ENCODE peak calls at places on chromosome 1, in four cellular contexts. I is fibroblast of lung, J is neuronal stem cell, C is adrenal gland. G is an unnamed sample. For H3K9me3 and H3K4me1, the result is how much of the 10 kb centered on the place peaks cover.

GRCh38 chr1:70318191-70318590 is 36.3 kb downstream of the ANKRD13C start:
- DNase-seq in J (no peak), C (no peak), I (no peak), G (no peak)

GRCh38 chr1:81430955-81431646 is 369.6 kb upstream of the ADGRL2 start:
- DNase-seq in J (no peak), C (no peak), I (peak), G (peak)

GRCh38 chr1:25095635-25096200 is 136.6 kb downstream of the SYF2 start:
- DNase-seq in J (no peak), C (no peak), I (peak), G (no peak)

GRCh38 chr1:231973840-231974239 is 347.2 kb downstream of the DISC1 start:
- DNase-seq in I (peak), J (no peak), C (no peak), G (no peak)

GRCh38 chr1:61639218-61639617 is 85.7 kb downstream of the TM2D1 start:
- DNase-seq in C (no peak), I (no peak), J (no peak), G (peak)

GRCh38 chr1:97433520-97434175 is 487.2 kb downstream of the DPYD start:
- DNase-seq in J (no peak), C (no peak), I (peak), G (no peak)

GRCh38 chr1:171220551-171221175 is 27.6 kb upstream of the FMO1 start:
- DNase-seq in C (no peak), I (peak), J (peak), G (peak)

GRCh38 chr1:69523032-69523431 is 44.7 kb upstream of the LRRC7 start:
- DNase-seq in C (no peak), I (peak), J (no peak), G (no peak)

GRCh38 chr1:206784471-206784903 is 12.2 kb upstream of the IL10 start:
- DNase-seq in J (no peak), I (no peak), C (no peak), G (no peak)

GRCh38 chr1:183550915-183551314 is 39.3 kb downstream of the NCF2 start:
- DNase-seq in C (no peak), I (no peak), J (no peak), G (no peak)

GRCh38 chr1:199725002-199725401 is 302.5 kb upstream of the NR5A2 start:
- DNase-seq in J (no peak), I (no peak), C (no peak), G (no peak)

GRCh38 chr1:26278835-26279597 is 870 bp upstream of the SH3BGRL3 start:
- DNase-seq in J (no peak), I (peak), C (no peak), G (no peak)

GRCh38 chr1:237386362-237387143 is 344.6 kb downstream of the RYR2 start:
- DNase-seq in I (peak), J (peak), C (no peak), G (no peak)

GRCh38 chr1:26375081-26375480 is 2.5 kb upstream of the ZNF683 start:
- DNase-seq in J (no peak), C (no peak), I (peak), G (no peak)

GRCh38 chr1:89489037-89489729 is 35.4 kb upstream of the LRRC8B start:
- DNase-seq in C (peak), I (peak), J (no peak), G (no peak)

GRCh38 chr1:106608836-106609235 is 447.6 kb upstream of the PRMT6 start:
- DNase-seq in I (peak), C (no peak), J (no peak), G (no peak)

GRCh38 chr1:37498872-37499617 is 15.5 kb downstream of the MEAF6 start:
- DNase-seq in I (peak), C (peak), J (no peak), G (no peak)

GRCh38 chr1:39034114-39034654 is 8.0 kb downstream of the NDUFS5 start:
- DNase-seq in I (no peak), C (no peak), J (no peak), G (no peak)

GRCh38 chr1:161182214-161182613 is 4.9 kb upstream of the B4GALT3 start:
- DNase-seq in C (no peak), I (peak), J (no peak), G (no peak)

GRCh38 chr1:208169081-208169879 is 74.9 kb downstream of the PLXNA2 start:
- DNase-seq in J (no peak), I (no peak), C (no peak), G (no peak)

DNA sequence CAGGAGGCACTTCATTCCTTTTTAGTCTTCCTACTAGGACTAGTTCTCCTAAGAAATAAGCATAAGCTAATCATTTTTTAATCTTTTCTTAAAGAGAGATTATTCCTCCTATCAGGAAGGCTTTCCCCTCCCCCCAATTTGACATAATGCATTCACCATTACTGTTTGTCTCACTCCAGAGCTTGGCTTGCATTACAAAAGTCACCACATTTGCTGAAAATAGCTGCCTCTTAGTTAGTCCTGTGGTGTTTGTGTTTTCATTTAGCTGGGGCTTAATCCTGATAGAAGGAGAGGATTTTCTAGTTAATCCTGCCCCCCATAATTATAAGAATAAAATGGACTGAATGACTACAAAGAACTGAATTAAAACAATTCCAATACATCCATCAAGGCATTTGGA is 307.1 kb upstream of the RRP15 start:
- DNase-seq in I (no peak), J (no peak), C (no peak), G (peak)
- H3K9me3 ChIP-seq in I (under half), J (under half), C (under half), G (under half)

GRCh38 chr1:27523666-27524020 is 33.7 kb upstream of the WASF2 start:
- DNase-seq in J (no peak), C (no peak), I (no peak), G (no peak)
- H3K4me1 ChIP-seq in J (half or more), C (half or more), I (half or more), G (under half)

DNA sequence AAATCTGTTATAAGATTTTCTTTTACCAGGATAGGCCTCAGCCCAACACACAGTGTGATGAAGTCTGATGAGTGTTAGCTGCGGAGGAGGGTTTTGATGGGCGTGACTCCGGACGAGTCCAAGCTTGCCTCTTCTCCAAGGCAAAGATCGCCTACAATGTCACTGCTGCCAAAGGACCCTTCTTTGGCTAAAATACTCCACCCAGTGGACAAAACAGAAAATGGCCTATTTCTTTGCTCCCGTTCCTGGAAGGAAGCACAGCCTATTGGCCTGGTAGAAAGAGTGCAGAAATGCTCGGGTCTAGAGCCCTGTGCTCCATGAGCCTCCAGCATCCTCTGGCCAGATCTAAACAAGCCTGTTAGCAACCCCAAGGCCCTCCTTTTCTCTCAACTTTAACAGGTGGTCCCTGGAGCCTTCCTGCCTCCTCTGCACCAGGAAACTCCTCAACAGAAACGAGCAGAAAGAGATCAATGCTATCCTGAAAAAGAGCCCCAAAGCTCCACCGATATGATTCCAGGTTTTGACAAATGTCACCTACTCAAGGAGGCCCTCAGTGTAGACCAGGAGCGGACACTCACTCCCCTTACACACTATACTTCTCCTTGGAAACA is 3.4 kb upstream of the CASQ2 start:
- DNase-seq in C (peak), I (peak), J (peak), G (peak)
- H3K4me3 ChIP-seq in C (no peak), I (no peak), J (no peak), G (no peak)

DNA sequence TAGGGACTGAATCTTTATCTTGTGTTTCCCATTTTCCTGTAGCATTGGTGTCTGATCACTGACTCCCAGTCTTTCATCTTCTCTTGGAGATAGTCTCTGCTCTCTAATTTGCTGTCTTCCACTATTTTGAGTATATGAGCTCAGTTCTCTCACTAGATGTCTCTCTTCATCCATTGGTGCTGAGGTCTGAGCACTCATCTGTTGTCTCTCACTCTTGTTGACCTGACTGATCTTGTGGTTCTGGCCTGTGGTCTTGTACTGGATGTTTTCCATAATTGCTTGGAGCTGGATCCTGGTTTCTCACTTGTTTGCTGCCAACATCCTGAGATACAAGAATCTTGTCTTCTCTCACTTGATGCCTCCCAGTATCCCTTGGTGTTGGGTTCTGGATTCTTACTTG is 25.1 kb upstream of the S100A11 start:
- DNase-seq in C (no peak), I (no peak), J (no peak), G (no peak)
- H3K9me3 ChIP-seq in C (under half), I (under half), J (under half), G (under half)

GRCh38 chr1:156479093-156480014 is 21.2 kb downstream of the MEF2D start:
- DNase-seq in J (no peak), C (no peak), I (no peak), G (no peak)

GRCh38 chr1:156477526-156478249 is 22.9 kb downstream of the MEF2D start:
- DNase-seq in C (peak), J (no peak), I (no peak), G (no peak)

GRCh38 chr1:156480015-156480368 is 20.6 kb downstream of the MEF2D start:
- DNase-seq in I (no peak), C (no peak), J (no peak), G (no peak)

GRCh38 chr1:156476501-156477298 is 23.9 kb downstream of the MEF2D start:
- DNase-seq in C (no peak), J (no peak), I (peak), G (no peak)

GRCh38 chr1:156478250-156478627 is 22.3 kb downstream of the MEF2D start:
- DNase-seq in J (no peak), C (no peak), I (no peak), G (no peak)
- H3K4me1 ChIP-seq in J (under half), C (under half), I (under half), G (under half)

GRCh38 chr1:6485937-6486250 is 5.6 kb downstream of the PLEKHG5 start:
- DNase-seq in C (no peak), I (no peak), J (no peak), G (no peak)
- H3K4me3 ChIP-seq in C (no peak), I (no peak), J (peak), G (no peak)

DNA sequence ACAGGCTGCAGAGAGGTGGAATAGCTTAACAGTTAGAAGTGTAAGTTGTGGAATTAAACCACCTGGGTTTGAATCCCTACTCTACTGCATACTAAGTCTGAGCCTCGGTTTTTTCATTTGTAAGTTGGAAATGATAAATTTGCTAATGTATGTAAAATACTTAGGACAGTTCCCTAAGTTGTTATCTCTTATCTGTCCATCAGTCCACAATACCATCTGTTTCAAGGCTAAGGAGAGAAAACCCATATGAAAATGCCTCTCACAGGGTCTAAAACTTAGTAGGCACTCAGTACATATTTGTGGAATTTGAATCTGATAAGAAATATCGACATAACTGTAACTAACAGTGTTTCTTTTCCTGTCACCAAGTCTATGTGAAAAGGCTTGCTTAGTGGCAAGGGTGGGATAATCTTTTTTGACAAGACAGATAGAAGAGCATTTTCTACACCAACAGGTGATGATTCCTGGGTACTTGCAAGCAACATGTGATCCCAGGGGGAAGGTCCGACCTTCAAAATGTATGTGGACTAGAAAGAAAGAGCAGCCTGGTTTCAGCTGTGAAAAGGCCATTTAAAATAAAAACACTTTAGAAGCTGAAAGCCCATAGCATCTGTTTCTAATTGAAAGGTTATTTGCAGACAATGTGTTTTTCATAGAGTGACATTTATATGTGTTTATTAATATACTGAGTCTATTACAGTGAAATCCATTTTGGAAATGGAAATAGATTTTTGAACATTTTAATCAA is 202.9 kb downstream of the HHAT start:
- DNase-seq in J (no peak), I (no peak), C (no peak), G (no peak)
- H3K9me3 ChIP-seq in J (under half), I (under half), C (under half), G (under half)

DNA sequence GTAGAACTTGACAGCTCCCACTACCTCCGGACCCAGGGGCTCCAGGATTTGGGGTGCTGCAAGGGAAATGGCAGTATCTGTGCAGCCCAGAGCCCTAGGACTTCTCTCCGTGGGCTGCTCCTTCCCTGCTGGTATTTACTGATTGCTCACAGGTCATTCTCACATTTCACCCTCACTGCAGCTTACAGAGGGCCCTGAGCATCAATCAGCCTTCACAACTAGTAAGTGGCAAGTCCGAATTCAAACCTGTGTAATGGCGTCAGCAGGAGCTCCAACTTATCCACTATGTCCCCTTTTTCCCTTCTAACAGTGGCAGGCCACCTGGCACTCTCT is 32.4 kb downstream of the PIK3C2B start:
- DNase-seq in C (no peak), J (no peak), I (no peak), G (no peak)
- H3K4me1 ChIP-seq in C (under half), J (under half), I (under half), G (under half)

G was measured in HAP-1.